ENCODE peak calls at places on chromosome 2, in four cellular contexts. One of them, this sample, is unnamed.

GRCh38 chr2:225236769-225237323 is 162.7 kb upstream of the NYAP2 start:
- DNase-seq in T1000: no peak
- DNase-seq in NCI-H748 treated with DMSO at 0.1 percent for 48 hours: no peak
- DNase-seq in heart right ventricle: no peak
- DNase-seq in this sample: no peak

GRCh38 chr2:97546711-97547110 is 43.0 kb downstream of the ANKRD36B start:
- DNase-seq in NCI-H748 treated with DMSO at 0.1 percent for 48 hours: no peak
- DNase-seq in T1000: no peak
- DNase-seq in heart right ventricle: no peak
- DNase-seq in this sample: no peak

GRCh38 chr2:233165895-233166661 is 85.4 kb upstream of the ATG16L1 start:
- DNase-seq in heart right ventricle: peak; percentile 63
- DNase-seq in NCI-H748 treated with DMSO at 0.1 percent for 48 hours: no peak
- DNase-seq in T1000: no peak
- DNase-seq in this sample: no peak

GRCh38 chr2:214481204-214481603 is 70.3 kb downstream of the VWC2L start:
- DNase-seq in NCI-H748 treated with DMSO at 0.1 percent for 48 hours: peak; percentile 39
- DNase-seq in heart right ventricle: no peak
- DNase-seq in T1000: no peak
- DNase-seq in this sample: no peak

GRCh38 chr2:95158891-95159619 is 593 bp downstream of the ZNF514 start:
- DNase-seq in T1000: peak; percentile 18
- DNase-seq in heart right ventricle: peak; percentile 51
- DNase-seq in NCI-H748 treated with DMSO at 0.1 percent for 48 hours: peak; percentile 10
- DNase-seq in this sample: no peak

GRCh38 chr2:33085646-33086045 is 138.9 kb downstream of the LTBP1 start:
- DNase-seq in heart right ventricle: no peak
- DNase-seq in T1000: no peak
- DNase-seq in NCI-H748 treated with DMSO at 0.1 percent for 48 hours: no peak
- DNase-seq in this sample: no peak

GRCh38 chr2:164114937-164115336 is 379.1 kb upstream of the FIGN start:
- DNase-seq in NCI-H748 treated with DMSO at 0.1 percent for 48 hours: no peak
- DNase-seq in T1000: no peak
- DNase-seq in heart right ventricle: no peak
- DNase-seq in this sample: no peak

GRCh38 chr2:134985061-134985460 is 62.2 kb downstream of the MAP3K19 start:
- DNase-seq in T1000: no peak
- DNase-seq in NCI-H748 treated with DMSO at 0.1 percent for 48 hours: no peak
- DNase-seq in heart right ventricle: no peak
- DNase-seq in this sample: no peak

GRCh38 chr2:100639588-100640195 is 76.9 kb downstream of the PDCL3 start:
- DNase-seq in T1000: no peak
- DNase-seq in NCI-H748 treated with DMSO at 0.1 percent for 48 hours: no peak
- DNase-seq in heart right ventricle: no peak
- DNase-seq in this sample: no peak

GRCh38 chr2:195407782-195408181 is 249.2 kb upstream of the SLC39A10 start:
- DNase-seq in T1000: no peak
- DNase-seq in heart right ventricle: no peak
- DNase-seq in NCI-H748 treated with DMSO at 0.1 percent for 48 hours: no peak
- DNase-seq in this sample: no peak

GRCh38 chr2:230865766-230866703 is 1.3 kb downstream of the ITM2C start:
- DNase-seq in NCI-H748 treated with DMSO at 0.1 percent for 48 hours: no peak
- DNase-seq in T1000: no peak
- DNase-seq in heart right ventricle: no peak
- DNase-seq in this sample: no peak

GRCh38 chr2:29448238-29448637 is 333.0 kb downstream of the CLIP4 start:
- DNase-seq in T1000: no peak
- DNase-seq in heart right ventricle: no peak
- DNase-seq in NCI-H748 treated with DMSO at 0.1 percent for 48 hours: no peak
- DNase-seq in this sample: no peak

GRCh38 chr2:172361360-172361759 is 66.0 kb upstream of the ITGA6 start:
- DNase-seq in T1000: no peak
- DNase-seq in heart right ventricle: no peak
- DNase-seq in NCI-H748 treated with DMSO at 0.1 percent for 48 hours: no peak
- DNase-seq in this sample: no peak

GRCh38 chr2:96883306-96883705 is 13.4 kb upstream of the SEMA4C start:
- DNase-seq in NCI-H748 treated with DMSO at 0.1 percent for 48 hours: no peak
- DNase-seq in heart right ventricle: no peak
- DNase-seq in T1000: no peak
- DNase-seq in this sample: no peak

GRCh38 chr2:113027691-113028090 is 22.4 kb downstream of the IL36A start:
- DNase-seq in T1000: no peak
- DNase-seq in heart right ventricle: no peak
- DNase-seq in NCI-H748 treated with DMSO at 0.1 percent for 48 hours: no peak
- DNase-seq in this sample: no peak

GRCh38 chr2:48131503-48132293 is 225.4 kb upstream of the FBXO11 start:
- DNase-seq in heart right ventricle: no peak
- DNase-seq in T1000: no peak
- DNase-seq in NCI-H748 treated with DMSO at 0.1 percent for 48 hours: peak; percentile 1
- DNase-seq in this sample: no peak

GRCh38 chr2:605674-606608 is 71.3 kb downstream of the TMEM18 start:
- DNase-seq in T1000: no peak
- DNase-seq in heart right ventricle: no peak
- DNase-seq in NCI-H748 treated with DMSO at 0.1 percent for 48 hours: no peak
- DNase-seq in this sample: no peak

GRCh38 chr2:137192366-137193315 is 427.3 kb downstream of the THSD7B start:
- DNase-seq in NCI-H748 treated with DMSO at 0.1 percent for 48 hours: no peak
- DNase-seq in T1000: no peak
- DNase-seq in heart right ventricle: no peak
- DNase-seq in this sample: no peak

GRCh38 chr2:73870084-73870483 is 22.7 kb upstream of the ACTG2 start:
- DNase-seq in T1000: no peak
- DNase-seq in NCI-H748 treated with DMSO at 0.1 percent for 48 hours: no peak
- DNase-seq in heart right ventricle: no peak
- DNase-seq in this sample: no peak

GRCh38 chr2:71923887-71924533 is 223.7 kb downstream of the CYP26B1 start:
- DNase-seq in T1000: no peak
- DNase-seq in heart right ventricle: no peak
- DNase-seq in NCI-H748 treated with DMSO at 0.1 percent for 48 hours: peak; percentile 28
- DNase-seq in this sample: peak; percentile 37

GRCh38 chr2:189498205-189498604 is 56.9 kb downstream of the WDR75 start:
- DNase-seq in NCI-H748 treated with DMSO at 0.1 percent for 48 hours: no peak
- DNase-seq in T1000: no peak
- DNase-seq in heart right ventricle: no peak
- DNase-seq in this sample: no peak

GRCh38 chr2:195580156-195580555 is 76.9 kb upstream of the SLC39A10 start:
- DNase-seq in T1000: no peak
- DNase-seq in NCI-H748 treated with DMSO at 0.1 percent for 48 hours: no peak
- DNase-seq in heart right ventricle: no peak
- DNase-seq in this sample: no peak

GRCh38 chr2:72630767-72631166 is 195.1 kb downstream of the EXOC6B start:
- DNase-seq in T1000: no peak
- DNase-seq in NCI-H748 treated with DMSO at 0.1 percent for 48 hours: no peak
- DNase-seq in heart right ventricle: no peak
- DNase-seq in this sample: no peak

GRCh38 chr2:37635359-37636208 is 35.9 kb downstream of the CDC42EP3 start:
- DNase-seq in heart right ventricle: no peak
- DNase-seq in NCI-H748 treated with DMSO at 0.1 percent for 48 hours: no peak
- DNase-seq in T1000: peak; percentile 39
- DNase-seq in this sample: no peak

GRCh38 chr2:218406949-218407703 is 7.5 kb downstream of the CTDSP1 start:
- DNase-seq in NCI-H748 treated with DMSO at 0.1 percent for 48 hours: peak; percentile 41
- DNase-seq in T1000: no peak
- DNase-seq in heart right ventricle: peak; percentile 71
- DNase-seq in this sample: no peak

GRCh38 chr2:102235491-102235890 is 48.7 kb downstream of the IL1RL2 start:
- DNase-seq in T1000: no peak
- DNase-seq in heart right ventricle: no peak
- DNase-seq in NCI-H748 treated with DMSO at 0.1 percent for 48 hours: no peak
- DNase-seq in this sample: no peak

GRCh38 chr2:128477891-128478290 is 159.2 kb upstream of the HS6ST1 start:
- DNase-seq in NCI-H748 treated with DMSO at 0.1 percent for 48 hours: no peak
- DNase-seq in heart right ventricle: no peak
- DNase-seq in T1000: no peak
- DNase-seq in this sample: no peak

GRCh38 chr2:6524678-6525367 is 340.9 kb downstream of the CMPK2 start:
- DNase-seq in T1000: no peak
- DNase-seq in NCI-H748 treated with DMSO at 0.1 percent for 48 hours: no peak
- DNase-seq in heart right ventricle: no peak
- DNase-seq in this sample: no peak

GRCh38 chr2:121297217-121297830 is 12.3 kb upstream of the TFCP2L1 start:
- DNase-seq in NCI-H748 treated with DMSO at 0.1 percent for 48 hours: no peak
- DNase-seq in heart right ventricle: no peak
- DNase-seq in T1000: no peak
- DNase-seq in this sample: no peak

GRCh38 chr2:146806295-146807005 is 1038.4 kb upstream of the ACVR2A start:
- DNase-seq in heart right ventricle: no peak
- DNase-seq in T1000: no peak
- DNase-seq in NCI-H748 treated with DMSO at 0.1 percent for 48 hours: no peak
- DNase-seq in this sample: no peak

GRCh38 chr2:9807555-9808305 is 35.5 kb upstream of the TAF1B start:
- DNase-seq in T1000: no peak
- DNase-seq in heart right ventricle: no peak
- DNase-seq in NCI-H748 treated with DMSO at 0.1 percent for 48 hours: no peak
- DNase-seq in this sample: no peak

GRCh38 chr2:187390891-187391290 is 57.2 kb downstream of the CALCRL start:
- DNase-seq in NCI-H748 treated with DMSO at 0.1 percent for 48 hours: no peak
- DNase-seq in T1000: peak; percentile 17
- DNase-seq in heart right ventricle: no peak
- DNase-seq in this sample: peak; percentile 33

GRCh38 chr2:213152065-213152794 is 818 bp upstream of the IKZF2 start:
- DNase-seq in T1000: peak; percentile 49
- DNase-seq in NCI-H748 treated with DMSO at 0.1 percent for 48 hours: peak; percentile 28
- DNase-seq in heart right ventricle: peak; percentile 74
- DNase-seq in this sample: no peak

GRCh38 chr2:12045864-12046291 is 299.4 kb downstream of the LPIN1 start:
- DNase-seq in NCI-H748 treated with DMSO at 0.1 percent for 48 hours: no peak
- DNase-seq in T1000: no peak
- DNase-seq in heart right ventricle: no peak
- DNase-seq in this sample: no peak

GRCh38 chr2:46801731-46802664 is 113.6 kb downstream of the MCFD2 start:
- DNase-seq in NCI-H748 treated with DMSO at 0.1 percent for 48 hours: no peak
- DNase-seq in T1000: no peak
- DNase-seq in heart right ventricle: no peak
- DNase-seq in this sample: no peak

GRCh38 chr2:17156086-17156485 is 362.2 kb downstream of the RAD51AP2 start:
- DNase-seq in NCI-H748 treated with DMSO at 0.1 percent for 48 hours: no peak
- DNase-seq in heart right ventricle: no peak
- DNase-seq in T1000: no peak
- DNase-seq in this sample: no peak

GRCh38 chr2:36294290-36294689 is 61.3 kb upstream of the CRIM1 start:
- DNase-seq in heart right ventricle: no peak
- DNase-seq in T1000: no peak
- DNase-seq in NCI-H748 treated with DMSO at 0.1 percent for 48 hours: no peak
- DNase-seq in this sample: no peak

This sample was measured in glomerular endothelial cell.